ENCODE peak calls at places on chromosomes 12 and 14, in seven cellular contexts. One of them, this sample, is unnamed. For H3K4me1, the result is how much of the 10 kb centered on the place peaks cover.

GRCh38 chr14:20662968-20663731 is 21.2 kb upstream of the RNASE4 start:
- DNase-seq in right lobe of liver: peak
- DNase-seq in A549: peak
- DNase-seq in H1: peak
- DNase-seq in sigmoid colon: peak
- DNase-seq in astrocyte: peak
- DNase-seq in HCT116: peak
- DNase-seq in this sample: peak

GRCh38 chr12:117282490-117282889 is 78.9 kb downstream of the NOS1 start:
- DNase-seq in right lobe of liver: no peak
- DNase-seq in A549: no peak
- DNase-seq in H1: no peak
- DNase-seq in sigmoid colon: no peak
- DNase-seq in astrocyte: no peak
- DNase-seq in HCT116: no peak
- DNase-seq in this sample: no peak

GRCh38 chr14:105857223-105857815 is 330.9 kb downstream of the TMEM121 start:
- DNase-seq in right lobe of liver: peak
- DNase-seq in A549: no peak
- DNase-seq in H1: no peak
- DNase-seq in sigmoid colon: peak
- DNase-seq in astrocyte: no peak
- DNase-seq in HCT116: no peak
- DNase-seq in this sample: peak

GRCh38 chr12:56715798-56716197 is 9.3 kb downstream of the NACA start:
- DNase-seq in right lobe of liver: no peak
- DNase-seq in A549: no peak
- DNase-seq in H1: no peak
- DNase-seq in sigmoid colon: no peak
- DNase-seq in astrocyte: no peak
- DNase-seq in HCT116: no peak
- DNase-seq in this sample: no peak

GRCh38 chr14:64741200-64741599 is 37.0 kb downstream of the PLEKHG3 start:
- DNase-seq in right lobe of liver: no peak
- DNase-seq in A549: no peak
- DNase-seq in H1: no peak
- DNase-seq in sigmoid colon: no peak
- DNase-seq in astrocyte: no peak
- DNase-seq in HCT116: no peak
- DNase-seq in this sample: no peak

GRCh38 chr14:31993521-31993941 is 83.6 kb upstream of the ARHGAP5 start:
- DNase-seq in right lobe of liver: no peak
- DNase-seq in A549: no peak
- DNase-seq in H1: no peak
- DNase-seq in sigmoid colon: no peak
- DNase-seq in astrocyte: peak
- DNase-seq in HCT116: no peak
- DNase-seq in this sample: no peak

GRCh38 chr12:54588110-54588831 is at the start of gene PPP1R1A:
- DNase-seq in right lobe of liver: peak
- DNase-seq in A549: no peak
- DNase-seq in H1: no peak
- DNase-seq in sigmoid colon: no peak
- DNase-seq in astrocyte: no peak
- DNase-seq in HCT116: no peak
- DNase-seq in this sample: no peak

GRCh38 chr12:111451649-111452129 is 46.0 kb downstream of the SH2B3 start:
- DNase-seq in right lobe of liver: no peak
- DNase-seq in A549: peak
- DNase-seq in H1: no peak
- DNase-seq in sigmoid colon: peak
- DNase-seq in astrocyte: no peak
- DNase-seq in HCT116: peak
- DNase-seq in this sample: no peak

GRCh38 chr12:121754836-121755235 is 38.7 kb downstream of the RHOF start:
- DNase-seq in right lobe of liver: no peak
- DNase-seq in A549: no peak
- DNase-seq in H1: no peak
- DNase-seq in sigmoid colon: no peak
- DNase-seq in astrocyte: no peak
- DNase-seq in HCT116: no peak
- DNase-seq in this sample: no peak

GRCh38 chr12:75641031-75641780 is 129.8 kb upstream of the KRR1 start:
- DNase-seq in right lobe of liver: no peak
- DNase-seq in A549: peak
- DNase-seq in H1: no peak
- DNase-seq in sigmoid colon: no peak
- DNase-seq in astrocyte: peak
- DNase-seq in HCT116: peak
- DNase-seq in this sample: no peak

GRCh38 chr12:20513189-20513588 is 144.9 kb downstream of the PDE3A start:
- DNase-seq in right lobe of liver: no peak
- DNase-seq in A549: no peak
- DNase-seq in H1: no peak
- DNase-seq in sigmoid colon: no peak
- DNase-seq in astrocyte: no peak
- DNase-seq in HCT116: no peak
- DNase-seq in this sample: no peak

GRCh38 chr12:99195474-99195873 is 452.1 kb upstream of the GARIN6 start:
- DNase-seq in right lobe of liver: no peak
- DNase-seq in A549: no peak
- DNase-seq in H1: peak
- DNase-seq in sigmoid colon: no peak
- DNase-seq in astrocyte: no peak
- DNase-seq in HCT116: no peak
- DNase-seq in this sample: no peak

GRCh38 chr14:29039171-29039570 is 272.6 kb downstream of the FOXG1 start:
- DNase-seq in right lobe of liver: no peak
- DNase-seq in A549: no peak
- DNase-seq in H1: no peak
- DNase-seq in sigmoid colon: no peak
- DNase-seq in astrocyte: peak
- DNase-seq in HCT116: no peak
- DNase-seq in this sample: no peak

GRCh38 chr14:80930836-80931389 is 10.6 kb downstream of the CEP128 start:
- DNase-seq in right lobe of liver: no peak
- DNase-seq in A549: peak
- DNase-seq in H1: no peak
- DNase-seq in sigmoid colon: no peak
- DNase-seq in astrocyte: peak
- DNase-seq in HCT116: no peak
- DNase-seq in this sample: peak

GRCh38 chr14:38290601-38291190 is 34.8 kb upstream of the CLEC14A start:
- DNase-seq in right lobe of liver: no peak
- DNase-seq in A549: no peak
- DNase-seq in H1: no peak
- DNase-seq in sigmoid colon: no peak
- DNase-seq in astrocyte: peak
- DNase-seq in HCT116: no peak
- DNase-seq in this sample: no peak

GRCh38 chr14:74720526-74720925 is 7.6 kb downstream of the FCF1 start:
- DNase-seq in right lobe of liver: no peak
- DNase-seq in A549: no peak
- DNase-seq in H1: no peak
- DNase-seq in sigmoid colon: no peak
- DNase-seq in astrocyte: peak
- DNase-seq in HCT116: no peak
- DNase-seq in this sample: no peak
- TF ChIP-seq CTCF in right lobe of liver: no peak
- TF ChIP-seq CTCF in A549: no peak
- TF ChIP-seq CTCF in H1: no peak
- TF ChIP-seq CTCF in sigmoid colon: no peak
- TF ChIP-seq CTCF in astrocyte: no peak
- TF ChIP-seq CTCF in HCT116: no peak
- TF ChIP-seq CTCF in this sample: no peak

DNA sequence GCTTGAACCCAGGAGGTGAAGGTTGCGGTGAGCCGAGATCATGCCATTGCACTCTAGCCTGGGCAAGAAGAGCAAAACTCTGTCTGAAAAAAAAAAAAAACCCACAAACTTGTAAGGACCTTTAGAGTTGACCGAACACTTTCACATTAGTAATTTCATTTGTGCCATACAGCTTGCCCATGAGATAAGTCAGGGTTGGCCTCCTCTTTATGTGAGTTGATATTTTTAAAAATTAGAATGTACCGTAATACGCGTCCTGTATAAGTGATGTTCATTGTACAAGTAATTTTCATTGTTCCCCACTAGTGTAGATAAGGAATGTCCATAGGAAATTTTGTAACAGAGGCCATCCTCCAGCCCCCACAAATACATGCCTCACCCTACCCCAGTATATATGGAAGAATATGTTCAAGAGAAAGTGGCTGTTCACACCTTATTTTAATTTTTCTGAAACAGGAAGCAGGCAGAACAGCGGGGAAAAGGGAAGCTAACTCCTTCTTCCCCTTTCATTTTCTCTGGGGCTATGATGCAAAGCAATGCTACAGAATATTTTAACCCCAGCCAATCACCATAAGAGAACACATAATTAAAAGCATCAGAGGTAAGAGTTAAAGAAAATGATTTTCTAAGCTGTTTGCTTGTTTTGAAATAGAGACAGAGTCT is 31.9 kb upstream of the HIF1A start:
- DNase-seq in right lobe of liver: no peak
- DNase-seq in A549: no peak
- DNase-seq in H1: no peak
- DNase-seq in sigmoid colon: no peak
- DNase-seq in astrocyte: no peak
- DNase-seq in HCT116: no peak
- DNase-seq in this sample: no peak
- H3K27ac ChIP-seq in right lobe of liver: no peak
- H3K27ac ChIP-seq in A549: no peak
- H3K27ac ChIP-seq in H1: no peak
- H3K27ac ChIP-seq in sigmoid colon: no peak
- H3K27ac ChIP-seq in astrocyte: no peak
- H3K27ac ChIP-seq in HCT116: no peak
- H3K27ac ChIP-seq in this sample: no peak

GRCh38 chr12:127781336-127781735 is 485.6 kb upstream of the TMEM132C start:
- DNase-seq in right lobe of liver: no peak
- DNase-seq in A549: no peak
- DNase-seq in H1: no peak
- DNase-seq in sigmoid colon: no peak
- DNase-seq in astrocyte: no peak
- DNase-seq in HCT116: no peak
- DNase-seq in this sample: no peak
- H3K4me1 ChIP-seq in right lobe of liver: under half
- H3K4me1 ChIP-seq in A549: under half
- H3K4me1 ChIP-seq in H1: under half
- H3K4me1 ChIP-seq in sigmoid colon: under half
- H3K4me1 ChIP-seq in astrocyte: under half
- H3K4me1 ChIP-seq in HCT116: under half
- H3K4me1 ChIP-seq in this sample: under half

DNA sequence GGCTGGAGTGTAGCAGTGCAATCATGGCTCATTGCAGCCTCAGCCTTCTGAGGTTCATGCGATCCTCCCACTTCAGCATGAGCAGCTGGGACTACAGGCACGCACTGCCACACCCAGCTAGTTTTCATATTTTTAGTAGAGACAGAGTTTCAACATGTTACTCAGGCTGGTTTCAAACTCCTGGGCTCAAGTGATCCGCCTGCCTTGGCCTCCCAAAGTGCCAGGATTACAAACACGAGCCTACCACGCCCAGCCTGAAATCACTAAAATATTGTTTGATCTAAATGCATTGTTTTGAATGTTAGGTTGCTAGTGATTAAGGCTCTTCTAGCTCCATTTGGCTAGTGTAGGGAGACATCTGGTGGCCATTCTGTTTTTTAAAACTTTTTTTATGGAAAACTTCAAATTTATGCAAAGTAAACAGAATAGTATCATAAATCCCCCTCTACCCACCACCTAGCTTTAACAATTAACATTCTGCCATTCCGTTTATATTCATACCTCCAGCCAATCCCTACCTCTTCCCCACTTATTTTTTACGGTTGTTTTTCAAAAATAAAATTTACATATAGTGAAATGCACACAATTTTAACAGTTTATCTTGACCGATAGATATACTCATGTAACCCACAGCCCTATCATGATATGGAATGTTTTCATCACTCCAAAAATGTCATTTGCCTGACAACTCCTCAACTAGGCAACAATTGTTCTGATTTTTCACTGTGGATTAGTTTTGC is 37.8 kb downstream of the MYO1H start:
- DNase-seq in right lobe of liver: no peak
- DNase-seq in A549: peak
- DNase-seq in H1: no peak
- DNase-seq in sigmoid colon: no peak
- DNase-seq in astrocyte: peak
- DNase-seq in HCT116: peak
- DNase-seq in this sample: no peak
- TF ChIP-seq CTCF in right lobe of liver: peak
- TF ChIP-seq CTCF in A549: peak
- TF ChIP-seq CTCF in H1: peak
- TF ChIP-seq CTCF in sigmoid colon: peak
- TF ChIP-seq CTCF in astrocyte: peak
- TF ChIP-seq CTCF in HCT116: peak
- TF ChIP-seq CTCF in this sample: no peak

GRCh38 chr12:90987520-90987919 is 17.3 kb downstream of the EPYC start:
- DNase-seq in right lobe of liver: no peak
- DNase-seq in A549: no peak
- DNase-seq in H1: no peak
- DNase-seq in sigmoid colon: no peak
- DNase-seq in astrocyte: no peak
- DNase-seq in HCT116: no peak
- DNase-seq in this sample: no peak
- H3K27ac ChIP-seq in right lobe of liver: no peak
- H3K27ac ChIP-seq in A549: no peak
- H3K27ac ChIP-seq in H1: no peak
- H3K27ac ChIP-seq in sigmoid colon: no peak
- H3K27ac ChIP-seq in astrocyte: no peak
- H3K27ac ChIP-seq in HCT116: no peak
- H3K27ac ChIP-seq in this sample: no peak

GRCh38 chr12:124751654-124752355 is 111.9 kb downstream of the SCARB1 start:
- DNase-seq in right lobe of liver: no peak
- DNase-seq in A549: no peak
- DNase-seq in H1: no peak
- DNase-seq in sigmoid colon: no peak
- DNase-seq in astrocyte: no peak
- DNase-seq in HCT116: no peak
- DNase-seq in this sample: no peak
- H3K4me1 ChIP-seq in right lobe of liver: under half
- H3K4me1 ChIP-seq in A549: under half
- H3K4me1 ChIP-seq in H1: under half
- H3K4me1 ChIP-seq in sigmoid colon: half or more
- H3K4me1 ChIP-seq in astrocyte: under half
- H3K4me1 ChIP-seq in HCT116: under half
- H3K4me1 ChIP-seq in this sample: under half

GRCh38 chr12:31728917-31729640 is at the start of gene AMN1:
- DNase-seq in right lobe of liver: peak
- DNase-seq in A549: peak
- DNase-seq in H1: peak
- DNase-seq in sigmoid colon: peak
- DNase-seq in astrocyte: peak
- DNase-seq in HCT116: peak
- DNase-seq in this sample: peak
- TF ChIP-seq CTCF in right lobe of liver: no peak
- TF ChIP-seq CTCF in A549: no peak
- TF ChIP-seq CTCF in H1: no peak
- TF ChIP-seq CTCF in sigmoid colon: no peak
- TF ChIP-seq CTCF in astrocyte: no peak
- TF ChIP-seq CTCF in HCT116: no peak
- TF ChIP-seq CTCF in this sample: no peak

This sample was measured in CD8-positive, alpha-beta T cell.